ENCODE peak calls at places on chromosome 18, in ten cellular contexts. F, P, L, K, O, G, Y, T, A and N are unnamed samples. For H3K9me3, the result is how much of the 10 kb centered on the place peaks cover.

GRCh38 chr18:3463052-3463451 is 13.1 kb downstream of the TGIF1 start:
- DNase-seq in F (no peak), P (peak), L (no peak), K (no peak), O (no peak), G (no peak), Y (no peak), T (no peak), A (no peak), N (no peak)

GRCh38 chr18:79403723-79404566 is 8.2 kb downstream of the NFATC1 start:
- DNase-seq in F (no peak), P (no peak), L (no peak), K (no peak), O (no peak), G (peak), Y (peak), T (peak), A (no peak), N (no peak)

GRCh38 chr18:48330016-48330991 is 78.9 kb downstream of the ZBTB7C start:
- DNase-seq in F (no peak), P (peak), L (no peak), K (peak), O (peak), G (no peak), Y (no peak), T (peak), A (no peak), N (no peak)

GRCh38 chr18:79511671-79512301 is 116.1 kb downstream of the NFATC1 start:
- DNase-seq in F (no peak), P (no peak), L (no peak), K (no peak), O (peak), G (peak), Y (no peak), T (no peak), A (no peak), N (no peak)

GRCh38 chr18:50614838-50615237 is 55.0 kb downstream of the MAPK4 start:
- DNase-seq in F (peak), P (no peak), L (no peak), K (peak), O (peak), G (no peak), Y (no peak), T (peak), A (peak), N (no peak)

GRCh38 chr18:78506031-78506461 is 473.6 kb upstream of the SALL3 start:
- DNase-seq in F (no peak), P (no peak), L (no peak), K (no peak), O (no peak), G (no peak), Y (no peak), T (no peak), A (no peak), N (no peak)

GRCh38 chr18:48183613-48184012 is 225.6 kb downstream of the ZBTB7C start:
- DNase-seq in F (no peak), P (no peak), L (no peak), K (no peak), O (peak), G (no peak), Y (no peak), T (no peak), A (no peak), N (no peak)

GRCh38 chr18:68735498-68736343 is 20.8 kb upstream of the TMX3 start:
- DNase-seq in F (no peak), P (peak), L (no peak), K (peak), O (no peak), G (no peak), Y (no peak), T (no peak), A (no peak), N (no peak)

GRCh38 chr18:68494802-68495560 is 219.9 kb downstream of the TMX3 start:
- DNase-seq in F (no peak), P (peak), L (no peak), K (no peak), O (no peak), G (no peak), Y (no peak), T (no peak), A (no peak), N (no peak)

GRCh38 chr18:58345064-58345463 is 283.8 kb downstream of the ALPK2 start:
- DNase-seq in F (no peak), P (no peak), L (no peak), K (no peak), O (no peak), G (no peak), Y (no peak), T (no peak), A (no peak), N (no peak)

GRCh38 chr18:25503567-25504081 is 151.7 kb upstream of the ZNF521 start:
- DNase-seq in F (peak), P (peak), L (no peak), K (peak), O (peak), G (peak), Y (peak), T (no peak), A (peak), N (no peak)

DNA sequence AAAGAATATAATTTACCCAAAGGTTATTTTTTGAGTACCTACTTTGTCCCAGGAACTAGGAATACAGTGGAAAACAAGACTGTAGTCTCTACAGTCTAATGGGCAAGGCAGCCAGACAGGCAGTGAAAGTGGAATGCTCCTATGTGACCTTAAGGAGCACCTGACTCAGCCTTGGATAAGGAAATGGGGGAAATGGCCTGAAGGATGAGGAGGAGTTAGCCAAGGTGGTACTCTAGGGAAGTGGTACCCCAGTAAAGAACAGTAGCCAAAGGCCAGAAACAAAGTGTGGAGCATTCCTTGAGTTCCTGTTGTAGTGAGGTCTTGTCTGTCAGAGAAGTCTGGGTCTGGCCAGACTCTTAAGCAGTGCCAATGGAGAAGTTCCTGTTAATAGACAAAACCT is 6.0 kb downstream of the ZNF397 start:
- DNase-seq in F (no peak), P (no peak), L (no peak), K (no peak), O (no peak), G (no peak), Y (no peak), T (no peak), A (no peak), N (no peak)
- H3K9me3 ChIP-seq in F (under half), P (under half), L (under half), K (half or more), O (under half), G (under half), Y (under half), T (under half), A (under half), N (under half)

DNA sequence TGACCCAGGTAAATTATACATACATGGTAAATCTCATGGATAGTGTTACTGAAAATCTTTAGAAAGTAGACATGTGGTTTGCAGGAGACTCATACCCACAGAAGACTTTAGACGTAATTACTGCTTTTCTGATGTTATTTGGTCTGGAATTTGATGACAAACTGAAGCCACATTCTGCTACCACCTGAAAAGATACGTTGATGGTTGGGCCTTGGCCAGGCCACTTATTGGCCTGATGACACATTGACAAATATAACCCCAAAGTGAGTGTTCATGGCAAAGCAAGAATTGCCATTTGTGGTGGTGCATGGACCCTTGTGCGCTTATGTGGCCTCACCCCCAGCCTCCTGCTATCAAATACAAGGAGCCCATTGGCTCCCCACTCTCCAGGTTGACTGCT is 155.6 kb downstream of the METTL4 start:
- DNase-seq in F (no peak), P (no peak), L (no peak), K (no peak), O (no peak), G (no peak), Y (no peak), T (no peak), A (no peak), N (no peak)
- TF ChIP-seq CTCF in F (no peak), P (no peak), L (no peak), K (no peak), O (no peak), G (no peak), Y (no peak), T (no peak), A (no peak), N (no peak)

GRCh38 chr18:42413870-42414269 is 458.8 kb downstream of the PIK3C3 start:
- DNase-seq in F (no peak), P (peak), L (no peak), K (peak), O (no peak), G (no peak), Y (no peak), T (no peak), A (no peak), N (no peak)

GRCh38 chr18:42409005-42409404 is 454.0 kb downstream of the PIK3C3 start:
- DNase-seq in F (no peak), P (no peak), L (no peak), K (no peak), O (no peak), G (no peak), Y (no peak), T (no peak), A (no peak), N (no peak)

GRCh38 chr18:42412896-42413295 is 457.9 kb downstream of the PIK3C3 start:
- DNase-seq in F (no peak), P (peak), L (no peak), K (peak), O (no peak), G (no peak), Y (no peak), T (no peak), A (no peak), N (no peak)

GRCh38 chr18:42414756-42415454 is 459.9 kb downstream of the PIK3C3 start:
- DNase-seq in F (no peak), P (peak), L (no peak), K (peak), O (peak), G (peak), Y (no peak), T (no peak), A (peak), N (no peak)

GRCh38 chr18:42412281-42412680 is 457.2 kb downstream of the PIK3C3 start:
- DNase-seq in F (no peak), P (peak), L (no peak), K (no peak), O (no peak), G (no peak), Y (no peak), T (no peak), A (no peak), N (no peak)
- H3K9me3 ChIP-seq in F (under half), P (under half), L (under half), K (under half), O (under half), G (under half), Y (under half), T (under half), A (under half), N (under half)

GRCh38 chr18:22704627-22704918 is 228.6 kb upstream of the RBBP8 start:
- DNase-seq in F (no peak), P (no peak), L (no peak), K (no peak), O (no peak), G (no peak), Y (no peak), T (no peak), A (no peak), N (no peak)
- TF ChIP-seq CTCF in F (no peak), P (no peak), L (no peak), K (no peak), O (no peak), G (no peak), Y (no peak), T (no peak), A (no peak), N (no peak)